ENCODE peak calls at places on chromosome 4, in six cellular contexts. One of them, this sample, is unnamed.
A peak's percentile ranks its signal among the peaks of the same experiment; 100 is the strongest.

GRCh38 chr4:604131-604530 is 21.2 kb upstream of the PDE6B start:
- DNase-seq in NCI-H1436: no peak
- DNase-seq in HCT116: no peak
- DNase-seq in activated naive CD8-positive, alpha-beta T cell treated with anti-CD3 and anti-CD28 coated beads, Interleukin-2, amount 50 U/mL, for 24 hours: peak; percentile 30
- DNase-seq in H9: no peak
- DNase-seq in ureter: no peak
- DNase-seq in this sample: no peak

GRCh38 chr4:168923526-168924194 is 86.4 kb downstream of the CBR4 start:
- DNase-seq in NCI-H1436: peak; percentile 34
- DNase-seq in HCT116: peak; percentile 61
- DNase-seq in activated naive CD8-positive, alpha-beta T cell treated with anti-CD3 and anti-CD28 coated beads, Interleukin-2, amount 50 U/mL, for 24 hours: peak; percentile 50
- DNase-seq in H9: peak; percentile 62
- DNase-seq in ureter: peak; percentile 62
- DNase-seq in this sample: peak; percentile 75

GRCh38 chr4:114180481-114180880 is 201.0 kb upstream of the ARSJ start:
- DNase-seq in NCI-H1436: no peak
- DNase-seq in HCT116: peak; percentile 47
- DNase-seq in activated naive CD8-positive, alpha-beta T cell treated with anti-CD3 and anti-CD28 coated beads, Interleukin-2, amount 50 U/mL, for 24 hours: peak; percentile 33
- DNase-seq in H9: peak; percentile 79
- DNase-seq in ureter: peak; percentile 47
- DNase-seq in this sample: peak; percentile 71

GRCh38 chr4:126448093-126448820 is 1133.5 kb downstream of the FAT4 start:
- DNase-seq in NCI-H1436: no peak
- DNase-seq in HCT116: no peak
- DNase-seq in activated naive CD8-positive, alpha-beta T cell treated with anti-CD3 and anti-CD28 coated beads, Interleukin-2, amount 50 U/mL, for 24 hours: no peak
- DNase-seq in H9: no peak
- DNase-seq in ureter: no peak
- DNase-seq in this sample: no peak

GRCh38 chr4:14874990-14875389 is 127.3 kb upstream of the CPEB2 start:
- DNase-seq in NCI-H1436: no peak
- DNase-seq in HCT116: no peak
- DNase-seq in activated naive CD8-positive, alpha-beta T cell treated with anti-CD3 and anti-CD28 coated beads, Interleukin-2, amount 50 U/mL, for 24 hours: no peak
- DNase-seq in H9: no peak
- DNase-seq in ureter: no peak
- DNase-seq in this sample: no peak

GRCh38 chr4:1598641-1599481 is 85.3 kb downstream of the FAM53A start:
- DNase-seq in NCI-H1436: no peak
- DNase-seq in HCT116: no peak
- DNase-seq in activated naive CD8-positive, alpha-beta T cell treated with anti-CD3 and anti-CD28 coated beads, Interleukin-2, amount 50 U/mL, for 24 hours: no peak
- DNase-seq in H9: no peak
- DNase-seq in ureter: no peak
- DNase-seq in this sample: no peak

GRCh38 chr4:82792912-82793649 is 5.5 kb downstream of the SCD5 start:
- DNase-seq in NCI-H1436: no peak
- DNase-seq in HCT116: no peak
- DNase-seq in activated naive CD8-positive, alpha-beta T cell treated with anti-CD3 and anti-CD28 coated beads, Interleukin-2, amount 50 U/mL, for 24 hours: no peak
- DNase-seq in H9: peak; percentile 1
- DNase-seq in ureter: no peak
- DNase-seq in this sample: no peak

GRCh38 chr4:101439926-101440325 is 92.6 kb upstream of the PPP3CA start:
- DNase-seq in NCI-H1436: no peak
- DNase-seq in HCT116: no peak
- DNase-seq in activated naive CD8-positive, alpha-beta T cell treated with anti-CD3 and anti-CD28 coated beads, Interleukin-2, amount 50 U/mL, for 24 hours: no peak
- DNase-seq in H9: no peak
- DNase-seq in ureter: no peak
- DNase-seq in this sample: no peak

GRCh38 chr4:14111730-14112171 is 484.2 kb upstream of the BOD1L1 start:
- DNase-seq in NCI-H1436: no peak
- DNase-seq in HCT116: no peak
- DNase-seq in activated naive CD8-positive, alpha-beta T cell treated with anti-CD3 and anti-CD28 coated beads, Interleukin-2, amount 50 U/mL, for 24 hours: no peak
- DNase-seq in H9: no peak
- DNase-seq in ureter: no peak
- DNase-seq in this sample: no peak

GRCh38 chr4:186348433-186348832 is 82.4 kb downstream of the F11 start:
- DNase-seq in NCI-H1436: no peak
- DNase-seq in HCT116: no peak
- DNase-seq in activated naive CD8-positive, alpha-beta T cell treated with anti-CD3 and anti-CD28 coated beads, Interleukin-2, amount 50 U/mL, for 24 hours: no peak
- DNase-seq in H9: no peak
- DNase-seq in ureter: no peak
- DNase-seq in this sample: no peak

GRCh38 chr4:3655485-3656429 is 110.4 kb upstream of the ADRA2C start:
- DNase-seq in NCI-H1436: no peak
- DNase-seq in HCT116: no peak
- DNase-seq in activated naive CD8-positive, alpha-beta T cell treated with anti-CD3 and anti-CD28 coated beads, Interleukin-2, amount 50 U/mL, for 24 hours: no peak
- DNase-seq in H9: peak; percentile 57
- DNase-seq in ureter: no peak
- DNase-seq in this sample: no peak

GRCh38 chr4:139919513-139919912 is 234.5 kb downstream of the MAML3 start:
- DNase-seq in NCI-H1436: no peak
- DNase-seq in HCT116: no peak
- DNase-seq in activated naive CD8-positive, alpha-beta T cell treated with anti-CD3 and anti-CD28 coated beads, Interleukin-2, amount 50 U/mL, for 24 hours: no peak
- DNase-seq in H9: no peak
- DNase-seq in ureter: no peak
- DNase-seq in this sample: no peak